ENCODE peak calls at places on chromosomes 4 and X, in ten cellular contexts. N is suprapubic skin, V is epithelial cell of esophagus, I is RWPE1, E is kidney epithelial cell, O is lower leg skin, H is dorsolateral prefrontal cortex, W is AG09319, G is AG10803, R is AG04450. Z is an unnamed sample.

GRCh38 chrX:12702509-12703091 is 88.6 kb upstream of the PRPS2 start:
- DNase-seq in N (no peak), V (peak), I (no peak), E (no peak), O (no peak), H (no peak), W (no peak), G (no peak), R (no peak), Z (no peak)

GRCh38 chrX:72609313-72609712 is 36.7 kb upstream of the HDAC8 start:
- DNase-seq in N (no peak), V (peak), I (peak), E (no peak), O (no peak), H (no peak), W (no peak), G (no peak), R (no peak), Z (no peak)

GRCh38 chr4:43843501-43843900 is 605.1 kb downstream of the KCTD8 start:
- DNase-seq in N (no peak), V (no peak), I (no peak), E (no peak), O (no peak), H (no peak), W (no peak), G (no peak), R (no peak), Z (no peak)

GRCh38 chrX:79371640-79372039 is 4.5 kb upstream of the ITM2A start:
- DNase-seq in N (no peak), V (no peak), I (no peak), E (no peak), O (no peak), H (no peak), W (no peak), G (no peak), R (no peak), Z (no peak)

GRCh38 chr4:25452081-25452480 is 75.0 kb downstream of the ANAPC4 start:
- DNase-seq in N (no peak), V (peak), I (no peak), E (no peak), O (no peak), H (no peak), W (no peak), G (no peak), R (no peak), Z (no peak)

GRCh38 chr4:155612074-155612473 is 54.6 kb upstream of the GUCY1A1 start:
- DNase-seq in N (no peak), V (no peak), I (no peak), E (no peak), O (no peak), H (no peak), W (no peak), G (no peak), R (no peak), Z (no peak)

GRCh38 chr4:152363086-152363485 is 172.8 kb downstream of the FBXW7 start:
- DNase-seq in N (no peak), V (no peak), I (no peak), E (no peak), O (no peak), H (no peak), W (no peak), G (peak), R (no peak), Z (no peak)

GRCh38 chr4:8345946-8346814 is 76.6 kb downstream of the HTRA3 start:
- DNase-seq in N (peak), V (no peak), I (no peak), E (no peak), O (peak), H (no peak), W (no peak), G (no peak), R (no peak), Z (no peak)

GRCh38 chr4:141090473-141090872 is 42.8 kb downstream of the RNF150 start:
- DNase-seq in N (no peak), V (no peak), I (no peak), E (no peak), O (no peak), H (no peak), W (no peak), G (no peak), R (no peak), Z (no peak)

GRCh38 chr4:38223801-38224236 is 263.6 kb downstream of the PTTG2 start:
- DNase-seq in N (no peak), V (no peak), I (no peak), E (no peak), O (no peak), H (peak), W (no peak), G (no peak), R (no peak), Z (no peak)

GRCh38 chrX:11398139-11398538 is 104.9 kb downstream of the AMELX start:
- DNase-seq in N (no peak), V (no peak), I (no peak), E (no peak), O (no peak), H (no peak), W (no peak), G (no peak), R (no peak), Z (no peak)

GRCh38 chrX:134172588-134173259 is 64.3 kb upstream of the CCDC160 start:
- DNase-seq in N (no peak), V (no peak), I (peak), E (no peak), O (no peak), H (peak), W (no peak), G (no peak), R (no peak), Z (no peak)

GRCh38 chr4:103415801-103416200 is 217.7 kb upstream of the CENPE start:
- DNase-seq in N (no peak), V (peak), I (no peak), E (peak), O (no peak), H (no peak), W (no peak), G (no peak), R (no peak), Z (no peak)

GRCh38 chr4:96887857-96888256 is 1048.0 kb downstream of the PDHA2 start:
- DNase-seq in N (no peak), V (no peak), I (no peak), E (no peak), O (no peak), H (no peak), W (no peak), G (no peak), R (no peak), Z (no peak)

GRCh38 chr4:89134775-89135319 is 23.5 kb downstream of the TIGD2 start:
- DNase-seq in N (no peak), V (peak), I (peak), E (peak), O (no peak), H (no peak), W (no peak), G (peak), R (no peak), Z (no peak)

GRCh38 chr4:124322234-124322831 is 390.2 kb downstream of the ANKRD50 start:
- DNase-seq in N (no peak), V (peak), I (peak), E (no peak), O (no peak), H (no peak), W (no peak), G (peak), R (no peak), Z (no peak)

GRCh38 chr4:38131371-38132139 is 171.4 kb downstream of the PTTG2 start:
- DNase-seq in N (no peak), V (peak), I (no peak), E (no peak), O (no peak), H (no peak), W (no peak), G (no peak), R (no peak), Z (no peak)

GRCh38 chr4:131644619-131645018 is 1504.5 kb upstream of the PCDH10 start:
- DNase-seq in N (no peak), V (peak), I (peak), E (peak), O (no peak), H (no peak), W (no peak), G (no peak), R (no peak), Z (no peak)

GRCh38 chr4:152999376-153000067 is 63.4 kb downstream of the FHDC1 start:
- DNase-seq in N (no peak), V (no peak), I (no peak), E (no peak), O (no peak), H (no peak), W (no peak), G (no peak), R (no peak), Z (no peak)

GRCh38 chr4:186943607-186943908 is 219.9 kb upstream of the FAT1 start:
- DNase-seq in N (no peak), V (no peak), I (no peak), E (no peak), O (no peak), H (no peak), W (no peak), G (no peak), R (no peak), Z (no peak)

GRCh38 chr4:125722009-125722408 is 407.3 kb downstream of the FAT4 start:
- DNase-seq in N (no peak), V (no peak), I (no peak), E (no peak), O (no peak), H (no peak), W (no peak), G (no peak), R (no peak), Z (no peak)

GRCh38 chrX:132433551-132433950 is 55.3 kb downstream of the MBNL3 start:
- DNase-seq in N (no peak), V (no peak), I (no peak), E (no peak), O (no peak), H (no peak), W (no peak), G (no peak), R (no peak), Z (no peak)

GRCh38 chr4:186158021-186158859 is 33.1 kb upstream of the CYP4V2 start:
- DNase-seq in N (no peak), V (no peak), I (no peak), E (no peak), O (no peak), H (no peak), W (no peak), G (peak), R (no peak), Z (no peak)

GRCh38 chr4:53709693-53710092 is 118.4 kb upstream of the LNX1 start:
- DNase-seq in N (no peak), V (no peak), I (no peak), E (no peak), O (no peak), H (no peak), W (no peak), G (no peak), R (no peak), Z (no peak)
- TF ChIP-seq CTCF in N (no peak), V (no peak), I (no peak), E (no peak), O (no peak), H (peak), W (no peak), G (peak), R (peak), Z (peak)

DNA sequence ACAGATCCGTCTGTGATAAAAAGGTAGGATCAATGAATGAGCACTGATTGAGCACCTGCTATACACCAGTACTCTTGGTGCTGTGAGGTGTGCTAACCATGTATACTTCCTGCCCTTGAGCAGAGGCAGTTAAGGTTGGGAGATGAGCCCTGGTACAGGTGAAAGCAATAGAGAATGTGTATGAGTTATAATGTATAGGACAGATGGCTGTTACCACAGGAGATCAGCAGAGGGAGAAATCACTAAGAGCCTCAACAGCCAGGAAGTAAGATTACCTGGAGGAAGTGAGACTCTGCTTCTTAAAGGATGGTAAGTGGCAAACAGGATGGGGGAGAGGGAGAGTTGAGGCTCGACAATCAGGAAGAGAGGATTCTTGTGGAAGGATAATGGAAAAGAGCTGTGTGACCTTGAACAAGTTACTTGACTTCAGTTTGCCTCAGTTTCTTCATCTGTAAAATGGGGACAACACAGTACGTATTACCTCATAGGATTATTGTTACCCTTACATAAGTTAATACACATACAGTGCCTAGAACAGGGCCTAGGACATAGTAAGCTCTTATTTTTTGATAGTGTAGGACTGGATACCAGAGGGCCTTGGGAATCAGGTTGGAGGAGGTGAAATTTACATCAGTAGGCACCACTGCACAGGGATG is 9.1 kb downstream of the CXCR3 start:
- DNase-seq in N (no peak), V (no peak), I (no peak), E (no peak), O (no peak), H (no peak), W (no peak), G (no peak), R (no peak), Z (no peak)
- TF ChIP-seq CTCF in N (no peak), V (no peak), I (no peak), E (no peak), O (no peak), H (no peak), W (no peak), G (no peak), R (no peak), Z (no peak)

GRCh38 chr4:27472364-27472763 is 611.7 kb downstream of the STIM2 start:
- DNase-seq in N (no peak), V (no peak), I (no peak), E (no peak), O (no peak), H (no peak), W (no peak), G (no peak), R (no peak), Z (no peak)

GRCh38 chr4:27463816-27464215 is 603.2 kb downstream of the STIM2 start:
- DNase-seq in N (no peak), V (peak), I (peak), E (peak), O (no peak), H (no peak), W (no peak), G (no peak), R (no peak), Z (no peak)

DNA sequence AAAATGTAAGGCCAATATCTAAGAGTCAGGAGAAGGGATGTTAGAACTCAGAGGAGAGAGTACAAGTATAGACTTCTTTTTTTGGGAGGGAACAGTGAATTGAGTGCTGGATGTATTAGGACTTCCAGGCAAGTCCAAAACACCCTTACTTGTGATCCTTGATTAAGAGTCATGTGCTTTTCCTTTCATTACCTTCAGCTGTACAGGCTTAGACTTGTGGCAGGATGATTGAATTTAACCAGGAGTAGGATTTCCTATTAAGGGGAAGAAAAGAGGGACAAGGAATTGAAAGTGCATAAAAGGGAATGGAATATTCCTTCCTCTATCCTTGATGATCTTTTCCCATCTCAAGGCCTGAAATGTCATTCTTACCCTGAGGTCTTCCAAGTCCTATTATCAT is 606.7 kb downstream of the STIM2 start:
- DNase-seq in N (no peak), V (peak), I (no peak), E (no peak), O (no peak), H (no peak), W (no peak), G (no peak), R (no peak), Z (no peak)
- TF ChIP-seq CTCF in N (no peak), V (no peak), I (no peak), E (no peak), O (no peak), H (no peak), W (no peak), G (no peak), R (no peak), Z (no peak)

GRCh38 chrX:153494541-153495361 is at the start of gene BGN:
- DNase-seq in N (no peak), V (no peak), I (no peak), E (no peak), O (no peak), H (peak), W (no peak), G (no peak), R (no peak), Z (no peak)
- TF ChIP-seq CTCF in N (no peak), V (no peak), I (peak), E (peak), O (no peak), H (no peak), W (peak), G (peak), R (peak), Z (peak)

DNA sequence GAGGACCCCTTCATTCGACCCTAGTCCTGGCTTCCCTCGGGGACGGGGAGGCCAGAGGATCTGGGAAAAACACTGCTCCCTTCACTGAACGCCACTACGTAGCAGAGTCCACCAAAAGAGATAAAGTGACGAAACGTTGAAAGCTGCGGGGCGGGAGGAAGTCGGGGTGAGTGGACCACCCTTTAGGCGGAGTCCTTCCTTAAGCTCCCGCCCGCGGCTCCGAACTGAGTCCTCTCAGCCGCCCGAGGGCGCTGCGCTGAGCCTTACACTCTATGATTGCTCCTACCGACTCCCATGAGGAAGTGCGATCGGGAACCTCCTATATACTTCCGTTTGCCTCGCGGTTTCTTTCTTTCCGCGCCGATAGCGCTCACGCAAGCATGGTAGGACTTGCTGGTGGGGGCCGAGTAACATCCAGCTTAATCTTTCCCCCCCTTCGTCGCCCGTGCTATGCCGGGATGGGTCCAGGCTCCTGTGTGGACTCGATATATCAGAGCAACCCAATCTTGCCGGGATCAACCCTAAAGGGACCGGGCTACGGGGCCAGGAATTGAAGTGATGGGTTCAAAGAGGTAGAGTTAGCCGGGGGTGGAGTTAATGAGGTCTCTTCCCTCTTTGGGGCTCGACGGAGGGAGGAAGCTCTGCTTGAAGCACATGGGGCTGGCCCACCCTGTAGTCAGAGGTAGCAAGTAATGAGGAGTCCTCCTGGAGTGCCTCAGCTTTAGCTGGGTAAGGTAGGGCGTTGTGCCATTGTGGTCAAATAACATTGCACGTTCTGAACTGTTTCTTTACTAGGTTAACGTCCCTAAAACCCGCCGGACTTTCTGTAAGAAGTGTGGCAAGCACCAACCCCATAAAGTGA is at the start of gene RPL36A:
- DNase-seq in N (peak), V (peak), I (peak), E (peak), O (peak), H (peak), W (peak), G (peak), R (peak), Z (peak)
- TF ChIP-seq CTCF in N (peak), V (peak), I (peak), E (peak), O (no peak), H (peak), W (peak), G (peak), R (peak), Z (peak)

DNA sequence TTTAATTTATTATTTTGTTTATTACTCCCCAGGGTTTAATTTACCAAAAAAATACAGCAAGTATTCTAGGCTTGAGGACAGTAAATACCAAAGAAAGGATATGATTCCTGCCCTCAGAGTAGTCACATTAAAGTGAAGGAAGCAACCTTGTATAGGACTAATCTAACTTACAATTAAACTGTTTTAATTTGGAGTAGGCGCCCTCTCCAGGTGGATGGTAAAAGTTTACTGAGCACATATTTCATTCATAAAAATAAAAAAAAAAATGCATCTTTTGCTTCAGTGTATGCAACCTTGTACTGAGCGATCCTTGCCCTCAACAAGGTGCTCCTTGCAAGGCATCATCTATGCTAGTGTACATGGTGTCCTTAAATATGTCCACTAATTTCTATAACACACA is 72.0 kb upstream of the MAGEB16 start:
- DNase-seq in N (no peak), V (peak), I (peak), E (no peak), O (no peak), H (no peak), W (no peak), G (no peak), R (no peak), Z (no peak)
- TF ChIP-seq CTCF in N (no peak), V (peak), I (no peak), E (peak), O (no peak), H (no peak), W (peak), G (no peak), R (no peak), Z (peak)

GRCh38 chrX:22666441-22666840 is 333.3 kb upstream of the DDX53 start:
- DNase-seq in N (no peak), V (peak), I (no peak), E (no peak), O (no peak), H (no peak), W (no peak), G (no peak), R (no peak), Z (no peak)
- TF ChIP-seq CTCF in N (no peak), V (peak), I (no peak), E (no peak), O (no peak), H (no peak), W (peak), G (peak), R (peak), Z (no peak)

Z was measured in osteocyte.